ENCODE peak calls at places on chromosomes 16 and 17, in four cellular contexts. L is GM23338, I is Panc1, X is suprapubic skin. N is an unnamed sample.
A peak's percentile ranks its signal among the peaks of the same experiment; 100 is the strongest.

GRCh38 chr17:42459983-42460300 is 1.3 kb downstream of the ATP6V0A1 start:
- DNase-seq in L (no peak), I (no peak), X (no peak), N (no peak)

GRCh38 chr17:49779730-49780220 is 8.7 kb upstream of the KAT7 start:
- DNase-seq in L (peak; percentile 26), I (peak; percentile 38), X (no peak), N (no peak)

GRCh38 chr17:2084766-2085647 is 30.1 kb downstream of the HIC1 start:
- DNase-seq in L (no peak), I (no peak), X (peak; percentile 85), N (no peak)

GRCh38 chr17:6102615-6103014 is 32.4 kb downstream of the WSCD1 start:
- DNase-seq in L (no peak), I (no peak), X (no peak), N (no peak)

GRCh38 chr17:62014526-62014925 is 50.6 kb downstream of the MED13 start:
- DNase-seq in L (no peak), I (no peak), X (no peak), N (no peak)

GRCh38 chr17:59410049-59410437 is 78.6 kb downstream of the YPEL2 start:
- DNase-seq in L (no peak), I (no peak), X (no peak), N (no peak)

GRCh38 chr16:72939247-72939646 is 108.7 kb downstream of the ZFHX3 start:
- DNase-seq in L (no peak), I (no peak), X (peak; percentile 60), N (no peak)

GRCh38 chr17:82781894-82782274 is 30.0 kb downstream of the TBCD start:
- DNase-seq in L (peak; percentile 82), I (peak; percentile 24), X (peak; percentile 88), N (no peak)

GRCh38 chr17:76153640-76154039 is 12.6 kb upstream of the FOXJ1 start:
- DNase-seq in L (peak; percentile 67), I (no peak), X (no peak), N (no peak)

GRCh38 chr17:58686980-58687379 is 4.9 kb downstream of the TEX14 start:
- DNase-seq in L (no peak), I (no peak), X (no peak), N (no peak)

GRCh38 chr16:65908568-65908967 is 457.9 kb upstream of the CDH5 start:
- DNase-seq in L (peak; percentile 56), I (no peak), X (no peak), N (peak; percentile 60)

GRCh38 chr17:75639771-75640555 is 6.7 kb downstream of the SMIM5 start:
- DNase-seq in L (no peak), I (no peak), X (peak; percentile 67), N (no peak)

GRCh38 chr16:50928065-50928464 is 186.2 kb downstream of the CYLD start:
- DNase-seq in L (no peak), I (no peak), X (no peak), N (no peak)

GRCh38 chr17:66625321-66625767 is 209.6 kb upstream of the CACNG5 start:
- DNase-seq in L (peak; percentile 62), I (no peak), X (no peak), N (no peak)

GRCh38 chr16:83115491-83116232 is 488.9 kb downstream of the CDH13 start:
- DNase-seq in L (no peak), I (no peak), X (no peak), N (no peak)

GRCh38 chr16:67438098-67438791 is 7.3 kb downstream of the HSD11B2 start:
- DNase-seq in L (no peak), I (no peak), X (no peak), N (no peak)
- TF ChIP-seq POLR2AphosphoS5 in L (no peak), I (no peak), X (no peak), N (no peak)

GRCh38 chr16:8949536-8950418 is 13.9 kb downstream of the USP7 start:
- DNase-seq in L (no peak), I (no peak), X (no peak), N (no peak)

GRCh38 chr16:8948831-8949230 is 14.9 kb downstream of the USP7 start:
- DNase-seq in L (no peak), I (no peak), X (no peak), N (no peak)

GRCh38 chr16:8945626-8946296 is 17.9 kb downstream of the USP7 start:
- DNase-seq in L (no peak), I (no peak), X (no peak), N (no peak)

GRCh38 chr16:8946544-8946943 is 17.2 kb downstream of the USP7 start:
- DNase-seq in L (no peak), I (no peak), X (no peak), N (no peak)

GRCh38 chr16:8948069-8948593 is 15.6 kb downstream of the USP7 start:
- DNase-seq in L (no peak), I (no peak), X (no peak), N (no peak)
- H3K4me1 ChIP-seq in L (peaks cover 80% of the 10 kb centered on the region), I (peaks cover 61% of the 10 kb centered on the region), X (peaks cover 77% of the 10 kb centered on the region), N (peaks cover 76% of the 10 kb centered on the region)

DNA sequence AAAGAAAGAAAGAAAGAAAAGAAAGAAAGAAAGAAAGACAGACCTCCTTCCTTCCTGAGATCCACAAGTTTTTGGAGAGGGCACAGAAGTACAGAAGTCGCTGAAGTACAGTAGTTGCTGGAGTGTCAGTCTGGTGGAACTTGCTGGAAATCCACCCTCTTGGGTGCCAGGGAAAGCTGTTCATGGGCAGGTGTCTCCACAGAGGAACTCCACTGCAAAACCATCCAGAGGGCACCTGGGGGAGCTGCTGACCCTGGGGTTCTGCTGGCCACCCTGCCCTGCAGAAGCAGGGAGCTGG is 3.5 kb upstream of the PRR14 start:
- DNase-seq in L (no peak), I (no peak), X (no peak), N (no peak)
- TF ChIP-seq CTCF in L (peak; percentile 26), I (no peak), X (no peak), N (no peak)

DNA sequence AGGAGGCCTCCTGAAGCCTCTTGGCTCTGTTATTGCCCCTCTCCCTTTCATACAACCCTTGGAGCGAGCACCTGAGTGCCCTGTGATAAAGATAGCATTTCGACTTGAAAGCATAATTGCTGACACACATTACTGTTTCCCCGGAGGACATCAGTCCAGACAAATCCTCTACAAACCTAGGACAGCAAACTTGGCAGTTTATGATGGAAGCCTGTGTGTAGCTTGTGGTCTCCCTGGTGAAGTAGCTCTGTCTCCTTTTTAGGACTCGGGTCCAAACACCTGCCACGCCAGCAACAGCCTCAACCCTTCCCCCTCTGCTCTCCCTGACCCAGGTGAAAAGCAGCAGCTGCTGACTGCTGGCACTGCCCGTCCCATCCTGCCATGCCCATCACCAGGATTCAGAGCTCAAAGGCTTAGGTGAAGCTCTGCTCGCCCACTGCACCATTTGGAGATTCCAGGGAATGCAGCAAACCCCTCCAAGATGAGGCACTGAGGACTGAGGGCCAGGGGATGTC is 55.9 kb downstream of the IRX6 start:
- DNase-seq in L (no peak), I (no peak), X (no peak), N (no peak)
- TF ChIP-seq POLR2AphosphoS5 in L (no peak), I (no peak), X (no peak), N (no peak)

GRCh38 chr16:3874794-3875692 is 5.5 kb downstream of the CREBBP start:
- DNase-seq in L (peak; percentile 40), I (no peak), X (no peak), N (no peak)
- H3K4me1 ChIP-seq in L (peaks cover 38% of the 10 kb centered on the region), I (peaks cover 69% of the 10 kb centered on the region), X (peaks cover 91% of the 10 kb centered on the region), N (peaks cover 91% of the 10 kb centered on the region)

DNA sequence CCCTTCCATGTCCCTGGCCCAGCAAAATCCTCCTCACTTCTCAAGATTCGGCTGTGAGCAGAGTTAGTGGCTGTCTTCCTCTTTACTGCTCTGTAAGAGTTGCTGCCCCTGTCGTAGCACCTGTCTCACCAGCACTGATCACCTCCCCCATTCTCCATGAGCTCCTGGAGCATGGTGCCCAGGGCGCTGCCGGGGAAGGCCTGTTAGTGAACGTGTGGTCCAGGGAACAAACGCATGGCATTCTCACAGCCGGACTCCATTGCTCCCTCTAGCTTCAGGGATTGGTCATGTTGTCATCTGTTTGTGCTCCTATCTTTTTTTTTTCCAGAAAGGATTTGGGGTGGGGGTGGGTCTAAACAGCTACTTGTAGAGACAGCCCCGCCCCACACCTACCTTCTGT is 141.2 kb downstream of the CMIP start:
- DNase-seq in L (peak; percentile 77), I (no peak), X (no peak), N (no peak)
- TF ChIP-seq CTCF in L (peak; percentile 72), I (peak; percentile 82), X (no peak), N (no peak)

N was measured in esophagus muscularis mucosa.